ENCODE peak calls at places on chromosomes 16 and 17, in four cellular contexts. K, C, D and R are unnamed samples. For H3K9me3 and H3K36me3, the result is how much of the 10 kb centered on the place peaks cover.

GRCh38 chr17:9273334-9274118 is 252.2 kb downstream of the NTN1 start:
- DNase-seq in K (no peak), C (peak), D (no peak), R (no peak)

GRCh38 chr17:71334041-71334781 is 786.6 kb upstream of the SOX9 start:
- DNase-seq in K (no peak), D (no peak), C (no peak), R (no peak)

GRCh38 chr16:12486386-12486785 is 317.3 kb downstream of the CPPED1 start:
- DNase-seq in C (no peak), D (no peak), K (no peak), R (no peak)

GRCh38 chr16:30069575-30070462 is 4.3 kb downstream of the ALDOA start:
- DNase-seq in C (no peak), K (no peak), D (no peak), R (peak)

GRCh38 chr16:30895592-30896202 is 717 bp upstream of the CTF1 start:
- DNase-seq in K (no peak), C (no peak), D (peak), R (no peak)

GRCh38 chr17:58232707-58233156 is 5.7 kb upstream of the LPO start:
- DNase-seq in D (no peak), C (no peak), K (no peak), R (no peak)

GRCh38 chr17:33072421-33073175 is 81.0 kb downstream of the SPACA3 start:
- DNase-seq in K (no peak), D (no peak), C (no peak), R (no peak)

GRCh38 chr16:72049110-72049509 is 5.2 kb upstream of the HP start:
- DNase-seq in C (no peak), K (no peak), D (no peak), R (no peak)

GRCh38 chr17:57569860-57570259 is 175.2 kb downstream of the CCDC182 start:
- DNase-seq in K (no peak), D (no peak), C (no peak), R (no peak)

GRCh38 chr17:2415081-2415480 is 14.2 kb upstream of the MNT start:
- DNase-seq in K (no peak), C (no peak), D (no peak), R (no peak)

GRCh38 chr17:77649717-77650211 is 308.7 kb upstream of the TNRC6C start:
- DNase-seq in K (no peak), C (no peak), D (peak), R (no peak)

GRCh38 chr17:80395402-80396151 is 19.4 kb upstream of the ENDOV start:
- DNase-seq in K (no peak), D (no peak), C (no peak), R (no peak)

GRCh38 chr17:17667231-17667630 is 14.0 kb upstream of the RAI1 start:
- DNase-seq in C (no peak), D (no peak), K (no peak), R (no peak)

GRCh38 chr17:50893183-50893993 is 27.2 kb upstream of the TOB1 start:
- DNase-seq in C (no peak), D (no peak), K (no peak), R (no peak)

GRCh38 chr17:31467502-31468256 is 76.2 kb downstream of the RAB11FIP4 start:
- DNase-seq in C (peak), D (no peak), K (peak), R (peak)

GRCh38 chr16:84600343-84601229 is 17.3 kb downstream of the COTL1 start:
- DNase-seq in K (no peak), C (no peak), D (no peak), R (no peak)

GRCh38 chr16:78763821-78764440 is 664.5 kb downstream of the WWOX start:
- DNase-seq in K (no peak), D (no peak), C (no peak), R (no peak)

GRCh38 chr17:60959696-60960095 is 282.0 kb downstream of the BCAS3 start:
- DNase-seq in C (no peak), K (no peak), D (no peak), R (no peak)

GRCh38 chr17:70034158-70034557 is 40.9 kb upstream of the KCNJ16 start:
- DNase-seq in D (no peak), K (no peak), C (no peak), R (no peak)

GRCh38 chr17:40791808-40792436 is 7.8 kb downstream of the KRT28 start:
- DNase-seq in C (no peak), K (no peak), D (no peak), R (no peak)

GRCh38 chr16:25481636-25482035 is 210.1 kb upstream of the HS3ST4 start:
- DNase-seq in C (no peak), D (no peak), K (no peak), R (no peak)

GRCh38 chr16:25868966-25869365 is 177.2 kb downstream of the HS3ST4 start:
- DNase-seq in D (no peak), K (no peak), C (no peak), R (no peak)

GRCh38 chr17:63702223-63702577 is 2.3 kb upstream of the LIMD2 start:
- DNase-seq in C (no peak), K (no peak), D (peak), R (no peak)

GRCh38 chr17:2939714-2940351 is 123.6 kb downstream of the OR1D5 start:
- DNase-seq in C (no peak), K (peak), D (no peak), R (peak)

GRCh38 chr16:69927056-69927757 is 23.9 kb upstream of the CLEC18A start:
- DNase-seq in K (peak), D (no peak), C (peak), R (peak)

GRCh38 chr17:21814776-21815175 is 122.5 kb downstream of the KCNJ18 start:
- DNase-seq in D (no peak), C (no peak), K (no peak), R (no peak)

GRCh38 chr17:21816592-21817567 is 124.6 kb downstream of the KCNJ18 start:
- DNase-seq in D (no peak), C (no peak), K (no peak), R (no peak)

GRCh38 chr17:21817791-21818364 is 125.6 kb downstream of the KCNJ18 start:
- DNase-seq in K (no peak), C (no peak), D (no peak), R (no peak)

GRCh38 chr17:21815352-21816063 is 123.2 kb downstream of the KCNJ18 start:
- DNase-seq in D (no peak), K (no peak), C (no peak), R (no peak)
- H3K9me3 ChIP-seq in D (under half), K (under half), C (under half), R (under half)

DNA sequence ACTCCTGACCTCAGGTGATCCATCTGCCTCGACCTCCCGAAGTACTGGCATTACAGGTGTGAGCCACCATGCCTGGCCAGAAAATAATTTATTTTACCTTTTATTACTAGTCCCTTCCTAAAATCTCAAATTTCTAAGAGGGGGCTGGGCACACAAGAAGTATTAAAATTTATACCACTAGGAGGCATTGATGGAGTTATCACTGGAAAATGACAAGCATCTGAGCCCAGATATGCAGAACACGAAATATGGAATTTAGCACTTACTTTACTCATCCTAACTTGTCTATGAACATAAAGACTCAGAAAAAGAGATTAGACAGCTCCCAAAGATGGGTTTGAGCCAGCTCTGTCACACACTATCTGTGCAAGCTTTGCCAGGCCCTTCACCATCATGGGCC is 46.4 kb downstream of the STAT5A start:
- DNase-seq in D (no peak), K (no peak), C (no peak), R (no peak)
- H3K36me3 ChIP-seq in D (half or more), K (under half), C (half or more), R (half or more)

GRCh38 chr16:15605869-15606520 is 37.0 kb downstream of the MARF1 start:
- DNase-seq in C (no peak), K (no peak), D (no peak), R (no peak)

GRCh38 chr16:15606521-15607220 is 36.3 kb downstream of the MARF1 start:
- DNase-seq in C (no peak), D (no peak), K (no peak), R (no peak)

GRCh38 chr16:15607700-15608396 is 35.1 kb downstream of the MARF1 start:
- DNase-seq in C (peak), D (peak), K (peak), R (no peak)

GRCh38 chr16:15602285-15603044 is 40.5 kb downstream of the MARF1 start:
- DNase-seq in D (no peak), C (no peak), K (no peak), R (no peak)

DNA sequence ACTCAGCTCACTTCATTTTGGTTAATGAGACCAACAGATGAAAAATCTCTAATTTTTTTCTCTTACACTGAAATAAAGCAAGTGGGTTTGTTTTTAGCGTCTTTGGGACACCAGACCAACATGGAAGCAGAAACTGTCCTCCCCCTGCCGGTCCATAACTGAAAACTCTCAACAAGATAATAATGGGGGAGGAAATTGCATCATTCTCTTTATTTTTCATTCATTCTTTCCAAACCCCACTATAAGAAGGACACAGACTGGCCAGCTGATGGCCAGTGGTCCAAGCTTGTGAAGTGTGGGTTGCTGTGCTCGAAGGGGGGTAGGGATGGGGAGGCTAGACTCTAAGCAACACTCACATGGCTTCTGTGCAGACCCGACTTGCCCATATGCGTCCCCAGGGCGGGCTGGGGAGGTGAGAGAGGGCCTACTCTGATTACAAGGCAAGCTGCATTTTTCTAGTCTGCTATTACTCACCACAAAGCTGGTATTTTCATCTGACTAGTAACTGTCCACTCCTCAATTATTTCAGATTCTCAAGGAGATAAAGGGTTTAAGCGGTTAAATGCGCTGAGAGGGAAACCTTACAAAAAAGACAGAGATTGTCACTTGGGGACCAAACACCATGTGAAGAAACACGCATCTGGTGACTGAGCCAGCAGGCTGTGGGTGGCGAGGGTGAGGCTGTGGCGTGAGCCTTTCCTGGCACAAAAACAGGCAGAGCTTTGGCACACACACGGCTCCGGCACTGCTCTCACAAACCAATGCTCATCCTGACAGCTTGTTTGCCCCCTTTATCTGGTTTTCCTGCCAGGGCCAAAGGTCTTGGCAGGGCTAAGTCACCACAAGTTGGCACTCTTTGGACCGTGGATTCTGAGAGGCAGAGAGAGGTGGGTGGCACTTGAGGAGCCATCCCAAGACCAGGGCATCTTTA is 38.2 kb downstream of the MARF1 start:
- DNase-seq in C (no peak), K (no peak), D (no peak), R (no peak)
- TF ChIP-seq CTCF in C (no peak), K (no peak), D (no peak), R (no peak)

GRCh38 chr16:35506018-35506897 is 2046.8 kb downstream of the TP53TG3F start:
- DNase-seq in D (no peak), K (no peak), C (no peak), R (peak)
- H3K9me3 ChIP-seq in D (half or more), K (under half), C (under half), R (under half)

GRCh38 chr16:67546091-67546501 is 16.2 kb upstream of the CTCF start:
- DNase-seq in C (no peak), K (no peak), D (peak), R (no peak)
- H3K36me3 ChIP-seq in C (half or more), K (under half), D (under half), R (under half)